ENCODE peak calls at places on chromosomes 12 and 14, in nine cellular contexts. V is HCT116, X is esophagus muscularis mucosa, L is uterus, A is AG04449, F is AG10803, R is astrocyte of the spinal cord, B is ascending aorta, J is brain microvascular endothelial cell. Z is an unnamed sample.

GRCh38 chr14:79056879-79057278 is 886.7 kb downstream of the NRXN3 start:
- DNase-seq in V (no peak), X (no peak), L (no peak), A (peak), F (peak), R (peak), B (no peak), J (peak), Z (no peak)

GRCh38 chr14:53336729-53337128 is 183.6 kb upstream of the DDHD1 start:
- DNase-seq in V (no peak), X (no peak), L (no peak), A (no peak), F (no peak), R (no peak), B (no peak), J (no peak), Z (no peak)

GRCh38 chr12:75977952-75978671 is 53.5 kb downstream of the PHLDA1 start:
- DNase-seq in V (peak), X (no peak), L (peak), A (peak), F (peak), R (peak), B (peak), J (peak), Z (no peak)

GRCh38 chr12:24896171-24896570 is 52.7 kb downstream of the BCAT1 start:
- DNase-seq in V (no peak), X (no peak), L (no peak), A (no peak), F (no peak), R (no peak), B (no peak), J (no peak), Z (no peak)

GRCh38 chr12:64691793-64692583 is 67.2 kb downstream of the GNS start:
- DNase-seq in V (no peak), X (no peak), L (no peak), A (no peak), F (no peak), R (peak), B (no peak), J (no peak), Z (no peak)

GRCh38 chr12:65609359-65609771 is 214.9 kb upstream of the HMGA2 start:
- DNase-seq in V (peak), X (no peak), L (no peak), A (peak), F (peak), R (peak), B (no peak), J (peak), Z (no peak)

GRCh38 chr12:123384318-123384993 is 524 bp downstream of the KMT5A start:
- DNase-seq in V (no peak), X (no peak), L (peak), A (no peak), F (no peak), R (no peak), B (no peak), J (peak), Z (no peak)

GRCh38 chr14:60106341-60106740 is 14.6 kb downstream of the PCNX4 start:
- DNase-seq in V (no peak), X (no peak), L (no peak), A (no peak), F (peak), R (peak), B (no peak), J (peak), Z (no peak)

GRCh38 chr14:95741051-95741490 is 27.1 kb upstream of the TCL1A start:
- DNase-seq in V (peak), X (peak), L (no peak), A (no peak), F (no peak), R (no peak), B (no peak), J (no peak), Z (peak)

GRCh38 chr14:55084648-55085441 is 33.4 kb downstream of the MAPK1IP1L start:
- DNase-seq in V (no peak), X (no peak), L (no peak), A (no peak), F (no peak), R (no peak), B (no peak), J (no peak), Z (no peak)

GRCh38 chr14:105496831-105497591 is 6.0 kb downstream of the TEDC1 start:
- DNase-seq in V (no peak), X (no peak), L (no peak), A (no peak), F (no peak), R (no peak), B (no peak), J (no peak), Z (no peak)

GRCh38 chr12:72094490-72094889 is 155.8 kb downstream of the TPH2 start:
- DNase-seq in V (no peak), X (no peak), L (no peak), A (no peak), F (no peak), R (no peak), B (no peak), J (no peak), Z (peak)

GRCh38 chr14:94342334-94342934 is 19.3 kb upstream of the SERPINA6 start:
- DNase-seq in V (peak), X (peak), L (peak), A (peak), F (peak), R (peak), B (peak), J (peak), Z (peak)

GRCh38 chr12:121893901-121894540 is 5.4 kb downstream of the PSMD9 start:
- DNase-seq in V (no peak), X (no peak), L (no peak), A (no peak), F (peak), R (peak), B (no peak), J (peak), Z (peak)

GRCh38 chr12:95623554-95624170 is 72.4 kb upstream of the USP44 start:
- DNase-seq in V (peak), X (no peak), L (peak), A (peak), F (peak), R (peak), B (peak), J (peak), Z (peak)

GRCh38 chr14:22560638-22561365 is 28.2 kb downstream of the DAD1 start:
- DNase-seq in V (no peak), X (no peak), L (no peak), A (no peak), F (no peak), R (no peak), B (peak), J (no peak), Z (peak)

GRCh38 chr12:5694759-5695409 is 250.2 kb downstream of the ANO2 start:
- DNase-seq in V (peak), X (no peak), L (no peak), A (no peak), F (peak), R (no peak), B (no peak), J (no peak), Z (no peak)

GRCh38 chr12:3432176-3432742 is 58.7 kb upstream of the PRMT8 start:
- DNase-seq in V (no peak), X (no peak), L (no peak), A (no peak), F (no peak), R (no peak), B (no peak), J (no peak), Z (no peak)

GRCh38 chr12:52082988-52083637 is 3.6 kb downstream of the SMIM41 start:
- DNase-seq in V (no peak), X (no peak), L (peak), A (no peak), F (peak), R (peak), B (peak), J (peak), Z (no peak)

GRCh38 chr14:67759916-67760315 is 56.5 kb downstream of the ZFYVE26 start:
- DNase-seq in V (no peak), X (no peak), L (no peak), A (no peak), F (no peak), R (no peak), B (no peak), J (no peak), Z (no peak)

GRCh38 chr14:50335989-50336391 is 23.9 kb downstream of the DMAC2L start:
- DNase-seq in V (no peak), X (peak), L (peak), A (no peak), F (peak), R (peak), B (no peak), J (peak), Z (no peak)

GRCh38 chr14:23481362-23481970 is 12.0 kb downstream of the NGDN start:
- DNase-seq in V (no peak), X (no peak), L (no peak), A (no peak), F (no peak), R (peak), B (no peak), J (no peak), Z (no peak)

GRCh38 chr12:70549340-70550179 is 87.7 kb downstream of the PTPRB start:
- DNase-seq in V (no peak), X (no peak), L (no peak), A (no peak), F (peak), R (peak), B (no peak), J (no peak), Z (peak)

GRCh38 chr14:55701638-55702037 is 121.6 kb downstream of the KTN1 start:
- DNase-seq in V (no peak), X (peak), L (no peak), A (no peak), F (peak), R (peak), B (no peak), J (no peak), Z (no peak)

GRCh38 chr14:104316121-104316722 is 177.8 kb downstream of the KIF26A start:
- DNase-seq in V (no peak), X (no peak), L (no peak), A (no peak), F (no peak), R (no peak), B (peak), J (no peak), Z (no peak)

GRCh38 chr12:108478611-108479010 is 36.5 kb upstream of the FICD start:
- DNase-seq in V (no peak), X (no peak), L (no peak), A (no peak), F (no peak), R (no peak), B (no peak), J (no peak), Z (peak)

GRCh38 chr14:39857656-39858055 is 425.4 kb upstream of the FBXO33 start:
- DNase-seq in V (no peak), X (no peak), L (no peak), A (no peak), F (no peak), R (no peak), B (no peak), J (no peak), Z (no peak)
- H3K4me3 ChIP-seq in V (no peak), X (no peak), L (no peak), A (no peak), F (no peak), R (no peak), B (no peak), J (no peak), Z (no peak)

GRCh38 chr12:91954761-91955160 is 190.9 kb downstream of the BTG1 start:
- DNase-seq in V (no peak), X (no peak), L (no peak), A (no peak), F (no peak), R (no peak), B (no peak), J (no peak), Z (no peak)

GRCh38 chr12:91958816-91959215 is 186.8 kb downstream of the BTG1 start:
- DNase-seq in V (no peak), X (no peak), L (no peak), A (peak), F (peak), R (peak), B (no peak), J (peak), Z (no peak)

GRCh38 chr12:91951571-91951970 is 194.1 kb downstream of the BTG1 start:
- DNase-seq in V (no peak), X (no peak), L (no peak), A (no peak), F (peak), R (peak), B (no peak), J (no peak), Z (no peak)

GRCh38 chr12:91952916-91953315 is 192.7 kb downstream of the BTG1 start:
- DNase-seq in V (no peak), X (no peak), L (no peak), A (no peak), F (no peak), R (no peak), B (no peak), J (no peak), Z (peak)

GRCh38 chr12:91954326-91954725 is 191.3 kb downstream of the BTG1 start:
- DNase-seq in V (no peak), X (no peak), L (no peak), A (no peak), F (no peak), R (no peak), B (no peak), J (no peak), Z (peak)
- TF ChIP-seq CTCF in V (no peak), X (no peak), L (no peak), A (no peak), F (no peak), R (no peak), B (no peak), J (no peak), Z (no peak)

DNA sequence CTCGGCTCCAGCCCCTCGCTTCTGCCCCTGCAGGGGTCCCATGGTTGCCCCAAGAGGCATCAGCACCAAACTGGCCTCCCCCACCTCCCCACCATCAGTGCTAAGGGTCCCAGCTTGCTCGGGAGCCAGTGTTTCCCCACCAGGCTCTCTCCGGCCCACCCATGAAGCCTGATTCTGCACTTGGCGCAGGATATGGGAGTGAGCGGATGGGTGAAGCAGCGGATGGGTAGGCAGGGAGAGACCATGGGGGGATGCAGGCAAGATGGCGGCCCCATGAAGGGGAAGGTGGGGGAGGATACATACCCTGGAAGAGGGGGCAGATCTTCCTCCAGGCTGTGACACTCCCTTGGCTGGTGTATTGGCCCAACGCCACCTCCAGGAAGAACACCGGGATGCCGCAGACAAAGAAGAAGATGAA is 9.7 kb downstream of the SLC6A12 start:
- DNase-seq in V (no peak), X (no peak), L (no peak), A (no peak), F (no peak), R (no peak), B (no peak), J (no peak), Z (no peak)
- H3K4me3 ChIP-seq in V (no peak), X (peak), L (peak), A (no peak), F (no peak), R (no peak), B (peak), J (no peak), Z (no peak)

GRCh38 chr12:31727197-31727596 is 1.6 kb downstream of the AMN1 start:
- DNase-seq in V (no peak), X (no peak), L (no peak), A (no peak), F (no peak), R (no peak), B (no peak), J (no peak), Z (no peak)

GRCh38 chr12:31728289-31728916 is 418 bp downstream of the AMN1 start:
- DNase-seq in V (no peak), X (no peak), L (no peak), A (no peak), F (no peak), R (no peak), B (no peak), J (no peak), Z (no peak)

GRCh38 chr12:31726575-31726974 is 2.2 kb downstream of the AMN1 start:
- DNase-seq in V (no peak), X (no peak), L (no peak), A (no peak), F (no peak), R (no peak), B (no peak), J (no peak), Z (no peak)

GRCh38 chr12:31724597-31724996 is 4.2 kb downstream of the AMN1 start:
- DNase-seq in V (no peak), X (no peak), L (no peak), A (no peak), F (no peak), R (no peak), B (no peak), J (no peak), Z (no peak)

DNA sequence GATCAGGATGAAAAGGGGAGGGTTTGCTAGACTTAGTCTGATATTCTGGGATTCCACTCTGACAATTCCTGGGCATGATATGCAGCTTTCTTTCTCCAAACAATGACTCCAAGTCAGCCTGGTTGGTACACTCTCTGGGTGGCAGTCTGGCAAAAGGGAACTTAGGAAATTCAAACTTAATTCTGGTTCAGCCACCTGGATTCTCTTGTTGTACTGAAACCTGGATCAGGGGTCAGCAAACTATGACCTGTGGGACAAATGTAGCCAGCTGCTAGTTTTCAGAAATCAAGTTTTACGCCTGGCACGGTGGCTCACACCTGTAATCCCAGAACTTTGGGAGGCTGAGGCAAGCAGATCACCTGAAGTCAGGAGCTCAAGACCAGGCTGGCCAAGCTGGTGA is 6.2 kb downstream of the AMN1 start:
- DNase-seq in V (no peak), X (no peak), L (no peak), A (no peak), F (no peak), R (no peak), B (no peak), J (no peak), Z (no peak)
- TF ChIP-seq CTCF in V (no peak), X (no peak), L (no peak), A (no peak), F (no peak), R (no peak), B (no peak), J (no peak), Z (no peak)

DNA sequence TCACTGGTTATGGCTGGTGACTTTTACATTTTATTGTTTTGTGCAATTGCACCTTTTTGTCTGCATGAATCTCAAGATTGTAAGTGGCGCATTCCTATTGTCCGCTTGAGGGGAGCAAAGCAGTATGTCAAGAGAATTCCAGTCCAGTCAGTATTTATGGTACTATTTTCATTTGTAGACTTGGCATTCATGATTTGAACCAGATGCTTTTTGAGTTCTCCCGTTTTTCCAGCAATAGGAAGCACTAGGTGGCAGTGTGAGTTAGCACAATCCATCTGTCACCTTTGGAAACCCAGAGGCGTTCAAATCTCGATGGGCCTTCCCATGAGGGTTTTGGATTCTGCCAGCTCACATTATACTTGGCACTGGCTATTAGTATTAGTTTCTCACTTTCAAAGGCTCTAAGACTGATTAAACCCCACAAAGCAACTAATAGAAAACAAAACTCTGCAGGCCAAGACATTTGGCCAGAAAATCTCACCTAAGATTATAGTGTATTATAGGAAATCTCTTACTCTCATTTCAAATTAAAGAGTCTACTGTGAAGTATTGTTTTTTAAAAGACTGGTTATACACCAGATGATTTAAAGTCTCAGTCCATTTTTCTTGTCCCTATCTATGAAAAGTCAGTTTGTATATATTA is 2.2 kb downstream of the DACT1 start:
- DNase-seq in V (peak), X (peak), L (no peak), A (peak), F (peak), R (peak), B (peak), J (peak), Z (peak)
- H3K4me3 ChIP-seq in V (no peak), X (peak), L (no peak), A (peak), F (peak), R (peak), B (peak), J (peak), Z (no peak)

GRCh38 chr12:62801796-62802195 is 133.2 kb downstream of the PPM1H start:
- DNase-seq in V (no peak), X (no peak), L (no peak), A (no peak), F (no peak), R (no peak), B (no peak), J (no peak), Z (no peak)

GRCh38 chr12:62800707-62801400 is 134.1 kb downstream of the PPM1H start:
- DNase-seq in V (no peak), X (no peak), L (no peak), A (no peak), F (peak), R (no peak), B (no peak), J (no peak), Z (no peak)

GRCh38 chr12:62803756-62804155 is 131.2 kb downstream of the PPM1H start:
- DNase-seq in V (no peak), X (no peak), L (no peak), A (no peak), F (no peak), R (no peak), B (no peak), J (no peak), Z (no peak)

GRCh38 chr12:62802321-62802720 is 132.6 kb downstream of the PPM1H start:
- DNase-seq in V (no peak), X (no peak), L (no peak), A (no peak), F (no peak), R (no peak), B (no peak), J (no peak), Z (no peak)

GRCh38 chr12:62802981-62803380 is 132.0 kb downstream of the PPM1H start:
- DNase-seq in V (no peak), X (no peak), L (no peak), A (no peak), F (peak), R (peak), B (no peak), J (peak), Z (no peak)
- TF ChIP-seq CTCF in V (peak), X (no peak), L (no peak), A (peak), F (peak), R (peak), B (peak), J (peak), Z (peak)

Z was measured in LNCaP clone FGC.